ENCODE peak calls at places on chromosomes 16 and 17, in nine cellular contexts. G is progenitor cell of endocrine pancreas, Q is left ventricle myocardium inferior, O is right lobe of liver, F is B cell, H is nephron progenitor cell, Z is mucosa of descending colon, R is fibroblast of villous mesenchyme, B is breast epithelium. N is an unnamed sample.
A peak's percentile ranks its signal among the peaks of the same experiment; 100 is the strongest.

GRCh38 chr16:9098377-9099090 is 7.1 kb downstream of the HAPSTR1 start:
- DNase-seq in H (no peak), R (no peak), G (no peak), B (no peak), Q (no peak), F (no peak), Z (peak; percentile 44), O (peak; percentile 43), N (no peak)

GRCh38 chr17:35742896-35743477 is 10.1 kb downstream of the GAS2L2 start:
- DNase-seq in H (no peak), R (no peak), O (no peak), G (no peak), Z (no peak), Q (no peak), F (no peak), B (no peak), N (no peak)

GRCh38 chr16:80231888-80232287 is 308.9 kb upstream of the DYNLRB2 start:
- DNase-seq in H (no peak), R (peak; percentile 10), Q (no peak), G (no peak), O (no peak), B (no peak), F (no peak), Z (no peak), N (no peak)

GRCh38 chr17:66271512-66271911 is 30.9 kb upstream of the PRKCA start:
- DNase-seq in B (no peak), O (no peak), G (no peak), R (no peak), Z (no peak), Q (no peak), F (no peak), H (no peak), N (no peak)

GRCh38 chr17:80262775-80263244 is 2.2 kb downstream of the RNF213 start:
- DNase-seq in H (no peak), Q (no peak), F (no peak), Z (no peak), G (no peak), B (no peak), O (no peak), R (no peak), N (no peak)

GRCh38 chr16:27762441-27762840 is 212.5 kb downstream of the KATNIP start:
- DNase-seq in G (no peak), Z (no peak), B (no peak), R (peak; percentile 30), Q (no peak), H (no peak), O (no peak), F (no peak), N (no peak)

GRCh38 chr16:67429053-67429798 is 1.7 kb upstream of the HSD11B2 start:
- DNase-seq in O (no peak), Q (no peak), R (no peak), B (no peak), Z (peak; percentile 85), F (no peak), H (no peak), G (no peak), N (no peak)

GRCh38 chr16:77849640-77850258 is 61.4 kb downstream of the VAT1L start:
- DNase-seq in Q (peak; percentile 22), B (no peak), G (no peak), O (no peak), R (no peak), H (no peak), Z (no peak), F (no peak), N (no peak)

GRCh38 chr16:8848231-8848938 is 20.4 kb downstream of the CARHSP1 start:
- DNase-seq in F (no peak), Z (no peak), R (no peak), Q (no peak), H (no peak), O (no peak), G (no peak), B (no peak), N (no peak)

GRCh38 chr17:4545217-4545951 is 9.8 kb downstream of the MYBBP1A start:
- DNase-seq in F (no peak), Z (no peak), Q (no peak), H (no peak), R (no peak), O (peak; percentile 48), G (no peak), B (no peak), N (no peak)

GRCh38 chr17:63681530-63681929 is 18.4 kb downstream of the LIMD2 start:
- DNase-seq in H (no peak), B (no peak), Q (no peak), Z (no peak), F (no peak), O (peak; percentile 86), G (no peak), R (no peak), N (no peak)

GRCh38 chr16:53131363-53132071 is 76.7 kb downstream of the CHD9 start:
- DNase-seq in G (peak; percentile 37), O (peak; percentile 63), Q (peak; percentile 59), Z (peak; percentile 53), B (peak; percentile 68), H (peak; percentile 65), R (peak; percentile 57), F (peak; percentile 69), N (peak; percentile 52)

GRCh38 chr17:49496183-49496865 is 1.2 kb downstream of the NGFR start:
- DNase-seq in R (peak; percentile 58), F (peak; percentile 91), Q (peak; percentile 79), G (peak; percentile 81), Z (peak; percentile 87), H (peak; percentile 96), B (peak; percentile 79), O (peak; percentile 79), N (peak; percentile 84)

GRCh38 chr17:33299115-33299514 is 6.0 kb upstream of the ASIC2 start:
- DNase-seq in B (no peak), H (no peak), G (no peak), F (no peak), O (no peak), Q (no peak), Z (no peak), R (no peak), N (no peak)
- TF ChIP-seq CTCF in B (no peak), H (no peak), G (no peak), F (no peak), O (no peak), Q (no peak), Z (no peak), R (no peak), N (no peak)

GRCh38 chr17:31266042-31266441 is 31.0 kb downstream of the OMG start:
- DNase-seq in O (no peak), H (no peak), B (no peak), Z (no peak), R (no peak), G (no peak), F (peak; percentile 13), Q (no peak), N (no peak)
- TF ChIP-seq CTCF in O (peak; percentile 12), H (peak; percentile 8), B (no peak), Z (no peak), R (peak; percentile 32), G (peak; percentile 18), F (peak; percentile 40), Q (no peak), N (no peak)

DNA sequence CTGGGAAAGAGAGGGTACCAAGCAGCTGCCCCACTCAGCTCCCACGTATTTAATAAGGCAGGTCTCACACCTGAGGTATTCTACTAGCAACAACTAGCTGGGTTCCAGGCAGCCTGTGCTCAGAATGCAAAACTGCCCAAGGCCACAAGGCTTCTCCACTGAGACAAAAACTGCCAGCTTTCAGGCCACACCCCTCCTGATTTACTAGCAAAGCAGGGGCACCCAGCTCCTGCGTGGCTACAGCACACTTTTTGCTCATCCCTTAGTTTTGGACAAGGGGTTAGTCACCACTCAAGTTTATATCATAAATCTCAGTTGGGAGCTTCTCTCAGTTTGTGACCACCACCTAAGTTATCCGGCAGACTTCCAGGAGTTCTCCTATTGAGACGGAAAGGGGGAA is 494.6 kb downstream of the CDH11 start:
- DNase-seq in Z (no peak), R (no peak), B (no peak), H (no peak), Q (no peak), G (no peak), O (no peak), F (no peak), N (no peak)
- TF ChIP-seq CTCF in Z (no peak), R (peak; percentile 9), B (no peak), H (no peak), Q (no peak), G (no peak), O (no peak), F (no peak), N (no peak)

GRCh38 chr17:8204761-8205555 is 5.4 kb downstream of the AURKB start:
- DNase-seq in O (no peak), Z (no peak), Q (no peak), R (no peak), G (no peak), F (no peak), H (no peak), B (no peak), N (no peak)

GRCh38 chr17:8212312-8213180 is 2.2 kb upstream of the AURKB start:
- DNase-seq in Z (no peak), R (peak; percentile 92), B (no peak), Q (no peak), F (no peak), O (no peak), G (no peak), H (no peak), N (no peak)

GRCh38 chr17:8210761-8211458 is 535 bp upstream of the AURKB start:
- DNase-seq in H (no peak), O (no peak), R (no peak), F (no peak), B (no peak), Q (no peak), Z (peak; percentile 33), G (no peak), N (no peak)

GRCh38 chr17:8206536-8206935 is 3.8 kb downstream of the AURKB start:
- DNase-seq in O (no peak), B (no peak), Q (no peak), H (no peak), Z (no peak), F (no peak), G (no peak), R (no peak), N (no peak)

DNA sequence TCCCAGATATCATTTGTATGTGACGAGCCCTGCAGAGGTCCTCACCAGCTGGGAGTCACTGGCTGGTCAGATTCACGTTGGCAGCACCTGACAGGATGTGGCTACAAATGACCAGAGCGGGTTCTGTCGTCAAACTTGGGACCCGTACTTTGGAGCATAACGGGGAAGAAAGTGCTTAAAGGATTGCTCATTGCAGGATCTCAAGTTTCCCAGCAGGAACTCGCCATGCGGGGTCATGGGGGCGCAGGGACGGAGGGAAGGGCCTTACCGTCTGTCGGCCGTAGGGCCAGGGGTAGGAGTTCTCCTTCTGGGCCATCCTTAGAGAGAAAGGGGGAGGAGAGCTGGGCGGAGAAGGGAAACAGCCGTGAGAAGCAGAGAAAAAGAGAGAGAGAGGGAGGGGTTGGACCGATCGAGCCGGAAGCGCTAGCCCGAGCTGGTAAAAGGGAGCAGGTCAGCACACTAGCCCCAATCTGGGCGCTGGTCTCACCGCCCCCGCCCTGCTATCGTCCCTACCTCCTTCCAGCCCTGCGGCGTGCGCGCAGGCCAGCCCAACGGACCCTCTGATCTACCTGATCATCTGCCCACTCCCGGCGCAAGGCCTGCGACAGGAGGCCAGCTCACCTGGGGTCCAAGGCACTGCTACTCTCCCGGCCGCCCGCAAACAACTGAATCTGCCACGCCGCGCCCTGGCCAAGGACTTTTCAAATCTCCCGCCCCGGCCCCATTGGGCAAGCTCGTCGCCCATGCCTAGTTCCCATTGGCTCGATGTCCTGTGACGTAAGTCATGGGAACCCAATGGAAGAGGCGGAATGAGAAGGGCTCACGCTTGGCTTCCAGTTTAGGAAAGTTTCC is at the start of gene AURKB:
- DNase-seq in R (peak; percentile 97), H (peak; percentile 96), Q (peak; percentile 92), B (peak; percentile 94), F (peak; percentile 92), G (peak; percentile 87), Z (peak; percentile 98), O (peak; percentile 97), N (peak; percentile 91)
- TF ChIP-seq CTCF in R (no peak), H (no peak), Q (no peak), B (no peak), F (no peak), G (no peak), Z (no peak), O (no peak), N (no peak)

GRCh38 chr16:63789603-63790002 is 1332.3 kb downstream of the CDH11 start:
- DNase-seq in B (no peak), F (no peak), Z (no peak), R (no peak), G (no peak), O (no peak), Q (no peak), H (no peak), N (no peak)
- TF ChIP-seq CTCF in B (no peak), F (no peak), Z (no peak), R (no peak), G (no peak), O (peak; percentile 12), Q (no peak), H (no peak), N (no peak)

N was measured in natural killer cell.